ENCODE peak calls at places on chromosome X, in eight cellular contexts. Q is fibroblast of the aortic adventitia, U is ovary, D is hepatocyte, S is heart right ventricle, R is activated B cell treated with CpG ODN at 0.5 μM for 24 hours, A is upper lobe of left lung, W is gastrocnemius medialis. E is an unnamed sample.

GRCh38 chrX:48933757-48934156 is 14.9 kb upstream of the PIM2 start:
- DNase-seq in Q (no peak), W (no peak), U (no peak), R (no peak), S (no peak), D (no peak), A (no peak), E (no peak)

GRCh38 chrX:8748855-8749254 is 16.9 kb upstream of the ANOS1 start:
- DNase-seq in U (no peak), W (no peak), Q (peak; percentile 10), D (peak; percentile 32), R (no peak), S (no peak), A (no peak), E (peak; percentile 7)

GRCh38 chrX:131985526-131986049 is 37.5 kb upstream of the STK26 start:
- DNase-seq in R (no peak), U (no peak), W (no peak), Q (no peak), S (no peak), D (no peak), A (no peak), E (no peak)

GRCh38 chrX:20487227-20487626 is 220.5 kb upstream of the RPS6KA3 start:
- DNase-seq in W (no peak), Q (peak; percentile 40), R (no peak), S (no peak), U (no peak), D (no peak), A (no peak), E (no peak)

GRCh38 chrX:47483310-47484268 is 567 bp upstream of the ZNF41 start:
- DNase-seq in Q (peak; percentile 45), D (peak; percentile 20), W (peak; percentile 22), A (no peak), S (peak; percentile 31), U (peak; percentile 43), R (no peak), E (peak; percentile 11)

GRCh38 chrX:151875270-151876026 is 37.2 kb upstream of the MAGEA4 start:
- DNase-seq in R (no peak), D (no peak), U (no peak), S (peak; percentile 17), Q (no peak), W (no peak), A (no peak), E (no peak)

GRCh38 chrX:118644378-118644777 is 83.0 kb upstream of the IL13RA1 start:
- DNase-seq in R (no peak), D (peak; percentile 29), W (no peak), U (no peak), S (no peak), Q (peak; percentile 40), A (no peak), E (peak; percentile 15)

GRCh38 chrX:133948895-133949294 is 36.5 kb downstream of the GPC3 start:
- DNase-seq in A (no peak), D (no peak), Q (no peak), S (no peak), R (no peak), U (no peak), W (no peak), E (no peak)

GRCh38 chrX:110038900-110039299 is 36.0 kb downstream of the TMEM164 start:
- DNase-seq in W (no peak), D (no peak), U (no peak), Q (no peak), R (no peak), A (no peak), S (no peak), E (no peak)

GRCh38 chrX:27446423-27446822 is 16.7 kb downstream of the PPP4R3C start:
- DNase-seq in D (no peak), R (no peak), A (no peak), U (no peak), S (no peak), Q (no peak), W (no peak), E (peak; percentile 14)

GRCh38 chrX:310621-311155 is 7.9 kb downstream of the GTPBP6 start:
- DNase-seq in D (no peak), U (peak; percentile 17), A (no peak), W (no peak), R (no peak), S (no peak), Q (no peak), E (no peak)

GRCh38 chrX:21974011-21974385 is 33.5 kb downstream of the SMS start:
- DNase-seq in Q (no peak), U (no peak), A (no peak), W (no peak), S (no peak), D (peak; percentile 29), R (no peak), E (peak; percentile 46)

GRCh38 chrX:21973321-21974010 is 33.0 kb downstream of the SMS start:
- DNase-seq in S (no peak), D (no peak), U (no peak), W (no peak), R (no peak), A (no peak), Q (no peak), E (no peak)

GRCh38 chrX:21975242-21975641 is 34.7 kb downstream of the SMS start:
- DNase-seq in R (no peak), U (no peak), D (no peak), Q (no peak), W (no peak), A (no peak), S (no peak), E (no peak)

GRCh38 chrX:21972046-21972445 is 31.5 kb downstream of the SMS start:
- DNase-seq in D (no peak), U (no peak), S (no peak), R (no peak), A (no peak), Q (no peak), W (no peak), E (no peak)

DNA sequence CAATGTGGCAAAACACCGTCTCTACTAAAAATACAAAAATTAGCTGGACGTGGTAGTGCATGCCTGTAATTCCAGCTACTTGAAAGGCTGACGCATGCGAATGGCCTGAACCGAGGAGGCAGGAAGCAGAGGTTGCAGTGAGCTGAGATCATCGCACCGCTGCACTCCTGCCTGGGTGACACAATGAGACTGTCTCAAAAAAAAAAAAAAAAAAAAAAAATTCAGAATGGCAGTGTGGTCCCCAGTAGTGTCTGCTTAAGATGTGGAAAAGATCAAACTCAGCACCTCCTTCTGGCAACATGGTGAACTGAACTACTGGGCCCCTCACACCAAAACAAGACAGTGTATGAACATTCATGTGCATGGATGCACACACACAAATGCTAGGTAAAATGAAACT is 32.2 kb downstream of the SMS start:
- DNase-seq in U (no peak), W (no peak), S (no peak), D (no peak), A (no peak), R (no peak), Q (peak; percentile 78), E (peak; percentile 41)
- TF ChIP-seq CTCF in U (no peak), W (no peak), S (no peak), D (no peak), A (no peak), R (no peak), Q (peak; percentile 20), E (no peak)

GRCh38 chrX:2162695-2163094 is 338.1 kb downstream of the DHRSX start:
- DNase-seq in S (no peak), R (no peak), W (no peak), A (no peak), D (no peak), U (no peak), Q (no peak), E (no peak)

GRCh38 chrX:2159393-2159792 is 341.4 kb downstream of the DHRSX start:
- DNase-seq in S (no peak), R (no peak), A (no peak), U (no peak), W (peak; percentile 17), D (no peak), Q (no peak), E (no peak)

DNA sequence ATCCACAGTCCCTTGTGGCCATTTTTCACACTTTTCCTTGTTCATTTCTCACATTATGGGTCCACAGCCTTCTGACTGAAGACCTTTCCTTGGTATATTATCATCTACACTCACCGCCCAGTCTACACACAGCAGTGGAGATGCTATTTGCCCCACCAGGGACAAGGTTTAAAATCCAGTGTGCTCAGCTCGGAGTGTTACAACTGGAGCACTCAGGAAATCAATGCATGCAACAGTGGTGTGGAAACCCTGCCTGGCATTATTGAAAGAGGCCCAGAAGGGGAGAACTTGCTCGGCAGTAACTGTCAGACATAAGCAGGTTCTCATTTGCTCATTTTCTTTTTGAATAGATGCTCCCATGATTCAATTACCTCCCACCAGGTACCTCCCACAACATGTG is 340.9 kb downstream of the DHRSX start:
- DNase-seq in D (no peak), Q (no peak), S (no peak), U (no peak), A (no peak), R (no peak), W (no peak), E (no peak)
- TF ChIP-seq CTCF in D (no peak), Q (no peak), S (no peak), U (no peak), A (no peak), R (no peak), W (no peak), E (no peak)

DNA sequence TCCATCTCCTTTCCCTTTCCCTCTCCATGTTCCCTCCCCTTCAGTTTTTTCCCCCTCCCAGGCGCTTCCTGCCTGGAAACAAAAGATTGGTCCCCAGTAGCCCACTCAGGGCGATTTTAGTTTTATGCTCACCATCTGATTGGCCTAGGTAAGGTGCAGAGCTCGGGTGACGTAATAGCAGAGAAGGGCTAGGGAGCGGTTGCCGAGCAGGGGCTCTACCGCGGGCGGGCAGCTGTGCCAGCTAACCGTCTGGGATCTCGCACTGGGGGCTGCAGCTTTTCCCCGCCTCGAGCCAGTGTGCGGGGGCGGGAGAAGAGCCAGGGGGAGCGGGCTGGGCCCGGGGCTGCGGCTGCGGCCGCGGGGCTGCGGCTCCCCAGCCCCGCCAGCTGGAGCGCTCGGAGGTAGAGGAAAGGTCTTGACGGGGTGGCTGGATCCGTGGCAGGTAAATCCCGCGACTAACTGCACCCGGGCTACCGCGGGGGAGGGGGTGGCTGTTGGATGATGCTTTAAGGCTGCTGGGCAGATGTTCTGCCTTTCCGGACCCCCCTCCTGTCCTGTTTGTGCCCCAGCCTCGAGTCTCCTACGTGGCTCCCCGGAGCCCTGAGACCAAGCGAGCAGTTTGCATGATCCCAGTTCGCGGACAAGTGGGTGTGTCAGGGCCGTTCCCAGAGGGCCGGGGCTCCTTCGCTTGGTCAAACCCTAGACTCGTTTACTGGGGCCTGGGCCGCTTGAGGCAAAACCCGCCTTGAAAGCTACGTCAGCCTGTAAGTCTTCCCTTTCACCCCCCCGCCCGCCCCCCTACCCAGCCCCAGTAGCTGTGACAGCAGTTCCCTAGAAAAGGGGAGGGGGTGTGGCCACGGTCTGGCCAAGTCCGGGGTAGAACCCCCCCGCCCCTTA is at the start of gene PAK3:
- DNase-seq in D (peak; percentile 66), U (peak; percentile 70), W (peak; percentile 31), A (peak; percentile 67), Q (peak; percentile 64), S (peak; percentile 15), R (no peak), E (peak; percentile 12)
- TF ChIP-seq CTCF in D (no peak), U (no peak), W (no peak), A (no peak), Q (no peak), S (no peak), R (no peak), E (no peak)

DNA sequence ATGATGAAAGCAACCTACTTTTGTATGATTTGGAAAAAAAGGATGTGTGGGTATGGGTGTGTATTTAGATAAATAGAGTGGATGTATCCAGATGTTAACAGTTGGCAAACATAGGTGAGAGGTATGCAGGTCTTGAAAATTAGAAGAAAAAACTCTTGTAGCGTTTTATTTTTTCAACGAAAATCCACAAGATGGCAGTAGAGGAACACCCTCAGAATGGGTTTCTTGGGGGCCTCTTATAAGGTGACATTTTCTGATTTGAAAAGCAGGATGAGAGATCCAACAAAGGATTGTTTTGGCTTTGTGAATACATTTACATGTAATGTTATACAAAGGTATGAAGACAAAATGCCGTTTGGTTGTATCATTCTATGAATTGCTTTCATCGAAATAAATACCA is 68.3 kb downstream of the FMR1NB start:
- DNase-seq in W (no peak), Q (peak; percentile 47), U (no peak), A (no peak), S (no peak), D (peak; percentile 46), R (no peak), E (peak; percentile 1)
- TF ChIP-seq CTCF in W (peak; percentile 37), Q (peak; percentile 56), U (no peak), A (peak; percentile 19), S (peak; percentile 62), D (peak; percentile 65), R (no peak), E (no peak)

E was measured in Calu3.